ENCODE peak calls at places on chromosomes 11 and 22, in five cellular contexts. One of them, this sample, is unnamed.

GRCh38 chr11:6618117-6619020 is 853 bp downstream of the TPP1 start:
- DNase-seq in activated CD4-positive, CD25-positive, alpha-beta regulatory T cell: peak; percentile 21
- DNase-seq in Kasumi-1: peak; percentile 94
- DNase-seq in SK-N-SH: no peak
- DNase-seq in stimulated activated CD4-positive, alpha-beta T cell treated with anti-CD3 and anti-CD28 coated beads, Interleukin-15, amount 100 ng/mL, for 1 hour: no peak
- DNase-seq in this sample: peak; percentile 82

GRCh38 chr22:31526275-31526674 is 29.9 kb downstream of the SFI1 start:
- DNase-seq in activated CD4-positive, CD25-positive, alpha-beta regulatory T cell: no peak
- DNase-seq in Kasumi-1: no peak
- DNase-seq in SK-N-SH: no peak
- DNase-seq in stimulated activated CD4-positive, alpha-beta T cell treated with anti-CD3 and anti-CD28 coated beads, Interleukin-15, amount 100 ng/mL, for 1 hour: no peak
- DNase-seq in this sample: no peak

GRCh38 chr11:107006076-107006833 is 12.0 kb downstream of the GUCY1A2 start:
- DNase-seq in activated CD4-positive, CD25-positive, alpha-beta regulatory T cell: no peak
- DNase-seq in Kasumi-1: no peak
- DNase-seq in SK-N-SH: no peak
- DNase-seq in stimulated activated CD4-positive, alpha-beta T cell treated with anti-CD3 and anti-CD28 coated beads, Interleukin-15, amount 100 ng/mL, for 1 hour: no peak
- DNase-seq in this sample: no peak

GRCh38 chr11:1852885-1853284 is at the start of gene LSP1:
- DNase-seq in activated CD4-positive, CD25-positive, alpha-beta regulatory T cell: peak; percentile 52
- DNase-seq in Kasumi-1: peak; percentile 46
- DNase-seq in SK-N-SH: no peak
- DNase-seq in stimulated activated CD4-positive, alpha-beta T cell treated with anti-CD3 and anti-CD28 coated beads, Interleukin-15, amount 100 ng/mL, for 1 hour: peak; percentile 62
- DNase-seq in this sample: peak; percentile 94

GRCh38 chr11:118873804-118874203 is 9.9 kb upstream of the CXCR5 start:
- DNase-seq in activated CD4-positive, CD25-positive, alpha-beta regulatory T cell: no peak
- DNase-seq in Kasumi-1: no peak
- DNase-seq in SK-N-SH: peak; percentile 6
- DNase-seq in stimulated activated CD4-positive, alpha-beta T cell treated with anti-CD3 and anti-CD28 coated beads, Interleukin-15, amount 100 ng/mL, for 1 hour: no peak
- DNase-seq in this sample: no peak

GRCh38 chr11:33868646-33869461 is 23.0 kb downstream of the LMO2 start:
- DNase-seq in activated CD4-positive, CD25-positive, alpha-beta regulatory T cell: no peak
- DNase-seq in Kasumi-1: no peak
- DNase-seq in SK-N-SH: no peak
- DNase-seq in stimulated activated CD4-positive, alpha-beta T cell treated with anti-CD3 and anti-CD28 coated beads, Interleukin-15, amount 100 ng/mL, for 1 hour: no peak
- DNase-seq in this sample: no peak

GRCh38 chr22:22048318-22048942 is 65.8 kb upstream of the TOP3B start:
- DNase-seq in activated CD4-positive, CD25-positive, alpha-beta regulatory T cell: no peak
- DNase-seq in Kasumi-1: no peak
- DNase-seq in SK-N-SH: no peak
- DNase-seq in stimulated activated CD4-positive, alpha-beta T cell treated with anti-CD3 and anti-CD28 coated beads, Interleukin-15, amount 100 ng/mL, for 1 hour: no peak
- DNase-seq in this sample: no peak

GRCh38 chr22:21761994-21762680 is 26.5 kb upstream of the YPEL1 start:
- DNase-seq in activated CD4-positive, CD25-positive, alpha-beta regulatory T cell: no peak
- DNase-seq in Kasumi-1: no peak
- DNase-seq in SK-N-SH: no peak
- DNase-seq in stimulated activated CD4-positive, alpha-beta T cell treated with anti-CD3 and anti-CD28 coated beads, Interleukin-15, amount 100 ng/mL, for 1 hour: no peak
- DNase-seq in this sample: no peak

GRCh38 chr11:78922886-78923625 is 348.4 kb upstream of the NARS2 start:
- DNase-seq in activated CD4-positive, CD25-positive, alpha-beta regulatory T cell: no peak
- DNase-seq in Kasumi-1: no peak
- DNase-seq in SK-N-SH: no peak
- DNase-seq in stimulated activated CD4-positive, alpha-beta T cell treated with anti-CD3 and anti-CD28 coated beads, Interleukin-15, amount 100 ng/mL, for 1 hour: no peak
- DNase-seq in this sample: no peak

GRCh38 chr11:18011633-18012313 is 1.1 kb downstream of the SERGEF start:
- DNase-seq in activated CD4-positive, CD25-positive, alpha-beta regulatory T cell: no peak
- DNase-seq in Kasumi-1: no peak
- DNase-seq in SK-N-SH: peak; percentile 16
- DNase-seq in stimulated activated CD4-positive, alpha-beta T cell treated with anti-CD3 and anti-CD28 coated beads, Interleukin-15, amount 100 ng/mL, for 1 hour: no peak
- DNase-seq in this sample: no peak

GRCh38 chr22:36445158-36445668 is 36.2 kb downstream of the TXN2 start:
- DNase-seq in activated CD4-positive, CD25-positive, alpha-beta regulatory T cell: no peak
- DNase-seq in Kasumi-1: no peak
- DNase-seq in SK-N-SH: no peak
- DNase-seq in stimulated activated CD4-positive, alpha-beta T cell treated with anti-CD3 and anti-CD28 coated beads, Interleukin-15, amount 100 ng/mL, for 1 hour: no peak
- DNase-seq in this sample: no peak

This sample was measured in Peyer's patch.